ENCODE peak calls at places on chromosomes 11 and 22, in eight cellular contexts. I is NCI-H1694 treated with DMSO at 0.1 percent for 48 hours, F is fibroblast of mammary gland, H is AG04449, A is COR-L47, E is NCI-H774, Q is HTR-8/SVneo, O is colonic mucosa. W is an unnamed sample.

GRCh38 chr11:72223615-72224586 is 666 bp upstream of the INPPL1 start:
- DNase-seq in I (no peak), F (peak; percentile 41), H (no peak), A (peak; percentile 61), E (peak; percentile 53), Q (peak; percentile 59), O (peak; percentile 80), W (no peak)

GRCh38 chr11:68523743-68524142 is 63.2 kb downstream of the PPP6R3 start:
- DNase-seq in I (no peak), F (no peak), H (no peak), A (no peak), E (no peak), Q (no peak), O (no peak), W (no peak)

GRCh38 chr11:71358122-71358728 is 90.0 kb downstream of the DHCR7 start:
- DNase-seq in I (no peak), F (no peak), H (no peak), A (no peak), E (no peak), Q (no peak), O (no peak), W (no peak)

GRCh38 chr11:119545978-119546915 is 123.3 kb upstream of the THY1 start:
- DNase-seq in I (no peak), F (no peak), H (no peak), A (no peak), E (no peak), Q (no peak), O (no peak), W (no peak)

GRCh38 chr11:129006161-129006560 is 63.5 kb upstream of the TP53AIP1 start:
- DNase-seq in I (no peak), F (no peak), H (no peak), A (no peak), E (no peak), Q (no peak), O (no peak), W (no peak)

GRCh38 chr22:50162391-50162956 is 8.1 kb upstream of the PANX2 start:
- DNase-seq in I (no peak), F (no peak), H (no peak), A (no peak), E (no peak), Q (no peak), O (no peak), W (no peak)

GRCh38 chr11:112511271-112511670 is 250.6 kb upstream of the PLET1 start:
- DNase-seq in I (no peak), F (no peak), H (no peak), A (no peak), E (no peak), Q (no peak), O (no peak), W (peak; percentile 3)

GRCh38 chr11:44466531-44467179 is 98.8 kb upstream of the CD82 start:
- DNase-seq in I (no peak), F (no peak), H (no peak), A (no peak), E (no peak), Q (no peak), O (no peak), W (no peak)

GRCh38 chr11:113644605-113645004 is 61.5 kb downstream of the TMPRSS5 start:
- DNase-seq in I (no peak), F (no peak), H (no peak), A (no peak), E (no peak), Q (no peak), O (no peak), W (no peak)

GRCh38 chr11:10918698-10919097 is 60.8 kb upstream of the ZBED5 start:
- DNase-seq in I (no peak), F (peak; percentile 63), H (no peak), A (no peak), E (no peak), Q (no peak), O (no peak), W (no peak)

GRCh38 chr11:81744336-81745116 is 989.1 kb downstream of the FAM181B start:
- DNase-seq in I (no peak), F (no peak), H (no peak), A (no peak), E (no peak), Q (no peak), O (no peak), W (no peak)

GRCh38 chr11:69320756-69321741 is 27.1 kb downstream of the MYEOV start:
- DNase-seq in I (no peak), F (peak; percentile 47), H (no peak), A (no peak), E (no peak), Q (no peak), O (no peak), W (no peak)

GRCh38 chr11:115078461-115079438 is 400.4 kb downstream of the NXPE2 start:
- DNase-seq in I (no peak), F (no peak), H (no peak), A (peak; percentile 81), E (peak; percentile 34), Q (no peak), O (no peak), W (no peak)

GRCh38 chr22:24554316-24555159 is at the start of gene GUCD1:
- DNase-seq in I (no peak), F (peak; percentile 47), H (no peak), A (no peak), E (no peak), Q (no peak), O (peak; percentile 63), W (no peak)

GRCh38 chr11:128934926-128935325 is 7.7 kb downstream of the TP53AIP1 start:
- DNase-seq in I (no peak), F (no peak), H (no peak), A (no peak), E (no peak), Q (no peak), O (no peak), W (no peak)

GRCh38 chr11:13080861-13081260 is 71.7 kb downstream of the RASSF10 start:
- DNase-seq in I (no peak), F (no peak), H (no peak), A (no peak), E (no peak), Q (no peak), O (no peak), W (no peak)

GRCh38 chr22:28978863-28979799 is 82.5 kb downstream of the C22orf31 start:
- DNase-seq in I (no peak), F (peak; percentile 44), H (no peak), A (no peak), E (no peak), Q (no peak), O (no peak), W (no peak)

GRCh38 chr11:126450198-126450597 is 94.7 kb downstream of the ST3GAL4 start:
- DNase-seq in I (no peak), F (no peak), H (no peak), A (no peak), E (no peak), Q (no peak), O (no peak), W (no peak)

GRCh38 chr22:26756675-26757293 is 99.4 kb downstream of the MIAT start:
- DNase-seq in I (peak; percentile 4), F (peak; percentile 46), H (no peak), A (peak; percentile 48), E (peak; percentile 1), Q (peak; percentile 52), O (peak; percentile 37), W (peak; percentile 25)

GRCh38 chr11:34343153-34343552 is 14.7 kb downstream of the ABTB2 start:
- DNase-seq in I (no peak), F (peak; percentile 72), H (peak; percentile 45), A (no peak), E (no peak), Q (peak; percentile 48), O (no peak), W (no peak)

GRCh38 chr11:60924110-60924905 is at the start of gene TMEM132A:
- DNase-seq in I (peak; percentile 30), F (peak; percentile 54), H (no peak), A (peak; percentile 72), E (peak; percentile 13), Q (peak; percentile 88), O (peak; percentile 83), W (peak; percentile 75)

GRCh38 chr11:75313457-75314272 is 37.8 kb downstream of the ARRB1 start:
- DNase-seq in I (no peak), F (peak; percentile 86), H (no peak), A (no peak), E (no peak), Q (no peak), O (peak; percentile 62), W (peak; percentile 17)

GRCh38 chr11:57567512-57568329 is at the start of gene UBE2L6:
- DNase-seq in I (no peak), F (peak; percentile 18), H (no peak), A (peak; percentile 46), E (peak; percentile 36), Q (peak; percentile 50), O (peak; percentile 74), W (peak; percentile 71)

GRCh38 chr22:35310556-35311550 is 11.2 kb downstream of the TOM1 start:
- DNase-seq in I (no peak), F (no peak), H (no peak), A (no peak), E (no peak), Q (no peak), O (peak; percentile 80), W (no peak)

GRCh38 chr11:108713076-108713790 is 48.4 kb downstream of the DDX10 start:
- DNase-seq in I (no peak), F (peak; percentile 68), H (no peak), A (no peak), E (no peak), Q (no peak), O (no peak), W (no peak)

GRCh38 chr11:88367310-88367709 is 29.8 kb upstream of the CTSC start:
- DNase-seq in I (no peak), F (no peak), H (no peak), A (no peak), E (no peak), Q (no peak), O (no peak), W (no peak)

GRCh38 chr11:44752262-44752661 is 25.5 kb downstream of the TSPAN18 start:
- DNase-seq in I (no peak), F (no peak), H (no peak), A (no peak), E (no peak), Q (no peak), O (no peak), W (no peak)

GRCh38 chr22:46833228-46833627 is 70.8 kb downstream of the TBC1D22A start:
- DNase-seq in I (no peak), F (no peak), H (no peak), A (peak; percentile 65), E (no peak), Q (no peak), O (no peak), W (no peak)

GRCh38 chr11:69080361-69080973 is 31.7 kb downstream of the TPCN2 start:
- DNase-seq in I (no peak), F (peak; percentile 26), H (no peak), A (no peak), E (no peak), Q (peak; percentile 64), O (no peak), W (no peak)

GRCh38 chr11:22337571-22338464 is at the start of gene SLC17A6:
- DNase-seq in I (peak; percentile 74), F (peak; percentile 16), H (no peak), A (no peak), E (no peak), Q (no peak), O (no peak), W (no peak)

GRCh38 chr11:11125618-11126017 is 227.4 kb downstream of the CSNK2A3 start:
- DNase-seq in I (no peak), F (no peak), H (no peak), A (no peak), E (no peak), Q (no peak), O (no peak), W (no peak)

GRCh38 chr11:123321641-123322040 is 108.4 kb upstream of the GRAMD1B start:
- DNase-seq in I (no peak), F (peak; percentile 75), H (no peak), A (no peak), E (no peak), Q (no peak), O (no peak), W (no peak)

W was measured in occipital lobe.